ENCODE peak calls at places on chromosomes 7 and 10, in six cellular contexts. D, M, B, K, L and Q are unnamed samples.
A peak's percentile ranks its signal among the peaks of the same experiment; 100 is the strongest.

GRCh38 chr7:100957832-100958421 is 8.6 kb downstream of the MUC3A start:
- DNase-seq in K (no peak), D (no peak), B (peak; percentile 45), L (no peak), M (no peak), Q (no peak)

GRCh38 chr7:131241381-131241780 is 86.3 kb upstream of the MKLN1 start:
- DNase-seq in L (no peak), M (no peak), B (no peak), K (no peak), D (peak; percentile 43), Q (no peak)

GRCh38 chr7:42907316-42907715 is 4.6 kb downstream of the C7orf25 start:
- DNase-seq in D (no peak), B (no peak), L (no peak), K (peak; percentile 25), M (no peak), Q (no peak)

GRCh38 chr7:10824154-10824553 is 149.5 kb upstream of the PHF14 start:
- DNase-seq in B (no peak), M (no peak), D (no peak), L (no peak), K (no peak), Q (no peak)

GRCh38 chr10:80196270-80196949 is 8.9 kb downstream of the ANXA11 start:
- DNase-seq in M (peak; percentile 80), B (no peak), L (no peak), D (peak; percentile 9), K (peak; percentile 57), Q (no peak)

GRCh38 chr7:54811925-54812264 is 52.9 kb upstream of the SEC61G start:
- DNase-seq in D (no peak), L (peak; percentile 14), K (peak; percentile 91), M (no peak), B (no peak), Q (no peak)

GRCh38 chr10:69703766-69704191 is 73.7 kb downstream of the FAM241B start:
- DNase-seq in K (peak; percentile 79), L (no peak), M (peak; percentile 15), B (no peak), D (peak; percentile 12), Q (no peak)

GRCh38 chr7:70660154-70660818 is 471.7 kb upstream of the GALNT17 start:
- DNase-seq in L (no peak), K (no peak), B (no peak), D (no peak), M (no peak), Q (no peak)

GRCh38 chr10:71621783-71622526 is 97.6 kb downstream of the C10orf105 start:
- DNase-seq in M (no peak), B (no peak), L (no peak), D (no peak), K (peak; percentile 50), Q (peak; percentile 38)

GRCh38 chr10:48274636-48275035 is at the start of gene FRMPD2:
- DNase-seq in M (no peak), L (no peak), K (no peak), D (no peak), B (no peak), Q (no peak)

GRCh38 chr10:88531383-88532092 is 51.6 kb downstream of the RNLS start:
- DNase-seq in L (no peak), M (no peak), D (no peak), K (no peak), B (no peak), Q (no peak)

GRCh38 chr10:130443236-130443635 is 307.0 kb downstream of the GLRX3 start:
- DNase-seq in M (no peak), D (no peak), B (no peak), K (no peak), L (no peak), Q (no peak)

GRCh38 chr7:73635428-73636200 is 11.3 kb upstream of the MLXIPL start:
- DNase-seq in B (no peak), L (no peak), K (no peak), M (no peak), D (no peak), Q (no peak)

GRCh38 chr7:37323912-37324430 is 124.7 kb downstream of the ELMO1 start:
- DNase-seq in K (no peak), D (no peak), L (no peak), M (no peak), B (no peak), Q (no peak)

GRCh38 chr10:129966831-129967578 is 2.9 kb upstream of the EBF3 start:
- DNase-seq in K (no peak), D (no peak), M (no peak), L (no peak), B (no peak), Q (no peak)

GRCh38 chr10:132868995-132869394 is 73.4 kb downstream of the CFAP46 start:
- DNase-seq in K (no peak), M (no peak), D (no peak), B (no peak), L (peak; percentile 6), Q (no peak)

GRCh38 chr10:124731551-124731950 is 12.6 kb downstream of the FAM53B start:
- DNase-seq in L (no peak), M (no peak), K (no peak), D (no peak), B (no peak), Q (no peak)

GRCh38 chr10:43317422-43317821 is 50.6 kb upstream of the RASGEF1A start:
- DNase-seq in K (no peak), B (no peak), L (no peak), D (no peak), M (no peak), Q (no peak)

GRCh38 chr10:89845541-89846275 is 144.3 kb downstream of the KIF20B start:
- DNase-seq in L (no peak), M (no peak), B (no peak), K (peak; percentile 69), D (no peak), Q (no peak)

GRCh38 chr10:24382596-24382978 is 173.6 kb downstream of the KIAA1217 start:
- DNase-seq in K (peak; percentile 15), L (no peak), M (no peak), D (no peak), B (peak; percentile 33), Q (no peak)

GRCh38 chr7:32890553-32891045 is 961 bp downstream of the KBTBD2 start:
- DNase-seq in K (peak; percentile 70), B (peak; percentile 67), M (peak; percentile 71), L (no peak), D (peak; percentile 64), Q (peak; percentile 13)

GRCh38 chr10:48496831-48497792 is 107.8 kb downstream of the ARHGAP22 start:
- DNase-seq in D (peak; percentile 1), M (no peak), B (no peak), K (peak; percentile 76), L (no peak), Q (no peak)

GRCh38 chr7:88106430-88106829 is 113.4 kb downstream of the SRI start:
- DNase-seq in B (no peak), K (no peak), M (no peak), D (no peak), L (no peak), Q (no peak)